ENCODE peak calls at places on chromosomes 5 and 9, in six cellular contexts. One of them, this sample, is unnamed.

GRCh38 chr5:505946-506555 is 18.2 kb downstream of the SLC9A3 start:
- DNase-seq in CD4-positive, alpha-beta memory T cell: no peak
- DNase-seq in CD4-positive, CD25-positive, alpha-beta regulatory T cell: no peak
- DNase-seq in mesenchymal stem cell: no peak
- DNase-seq in neural progenitor cell: no peak
- DNase-seq in transverse colon: peak; percentile 51
- DNase-seq in this sample: no peak

GRCh38 chr5:139287890-139288635 is 5.5 kb upstream of the MATR3 start:
- DNase-seq in mesenchymal stem cell: no peak
- DNase-seq in transverse colon: no peak
- DNase-seq in neural progenitor cell: no peak
- DNase-seq in CD4-positive, CD25-positive, alpha-beta regulatory T cell: no peak
- DNase-seq in CD4-positive, alpha-beta memory T cell: no peak
- DNase-seq in this sample: no peak

GRCh38 chr5:16502866-16503265 is 37.3 kb upstream of the ZNF622 start:
- DNase-seq in neural progenitor cell: peak; percentile 27
- DNase-seq in mesenchymal stem cell: peak; percentile 52
- DNase-seq in CD4-positive, CD25-positive, alpha-beta regulatory T cell: no peak
- DNase-seq in CD4-positive, alpha-beta memory T cell: no peak
- DNase-seq in transverse colon: no peak
- DNase-seq in this sample: no peak

GRCh38 chr9:97742545-97742944 is 45.4 kb upstream of the XPA start:
- DNase-seq in transverse colon: no peak
- DNase-seq in CD4-positive, alpha-beta memory T cell: no peak
- DNase-seq in CD4-positive, CD25-positive, alpha-beta regulatory T cell: no peak
- DNase-seq in neural progenitor cell: no peak
- DNase-seq in mesenchymal stem cell: no peak
- DNase-seq in this sample: no peak

GRCh38 chr5:144332265-144332664 is 161.6 kb downstream of the KCTD16 start:
- DNase-seq in transverse colon: no peak
- DNase-seq in CD4-positive, CD25-positive, alpha-beta regulatory T cell: no peak
- DNase-seq in neural progenitor cell: peak; percentile 29
- DNase-seq in CD4-positive, alpha-beta memory T cell: no peak
- DNase-seq in mesenchymal stem cell: no peak
- DNase-seq in this sample: no peak

GRCh38 chr5:66230551-66230950 is 86.5 kb downstream of the SREK1 start:
- DNase-seq in mesenchymal stem cell: peak; percentile 62
- DNase-seq in CD4-positive, alpha-beta memory T cell: no peak
- DNase-seq in CD4-positive, CD25-positive, alpha-beta regulatory T cell: no peak
- DNase-seq in neural progenitor cell: no peak
- DNase-seq in transverse colon: no peak
- DNase-seq in this sample: no peak

GRCh38 chr9:73807956-73808355 is 656.3 kb downstream of the ANXA1 start:
- DNase-seq in mesenchymal stem cell: peak; percentile 41
- DNase-seq in CD4-positive, alpha-beta memory T cell: no peak
- DNase-seq in CD4-positive, CD25-positive, alpha-beta regulatory T cell: no peak
- DNase-seq in neural progenitor cell: no peak
- DNase-seq in transverse colon: no peak
- DNase-seq in this sample: no peak

GRCh38 chr5:134029156-134029555 is 24.4 kb upstream of the VDAC1 start:
- DNase-seq in neural progenitor cell: no peak
- DNase-seq in mesenchymal stem cell: peak; percentile 84
- DNase-seq in CD4-positive, alpha-beta memory T cell: no peak
- DNase-seq in transverse colon: no peak
- DNase-seq in CD4-positive, CD25-positive, alpha-beta regulatory T cell: no peak
- DNase-seq in this sample: no peak

GRCh38 chr9:69136185-69136584 is 37.9 kb upstream of the TJP2 start:
- DNase-seq in transverse colon: no peak
- DNase-seq in CD4-positive, CD25-positive, alpha-beta regulatory T cell: no peak
- DNase-seq in mesenchymal stem cell: no peak
- DNase-seq in CD4-positive, alpha-beta memory T cell: no peak
- DNase-seq in neural progenitor cell: no peak
- DNase-seq in this sample: no peak

GRCh38 chr5:35672995-35673394 is 55.3 kb downstream of the SPEF2 start:
- DNase-seq in CD4-positive, CD25-positive, alpha-beta regulatory T cell: no peak
- DNase-seq in neural progenitor cell: no peak
- DNase-seq in mesenchymal stem cell: peak; percentile 49
- DNase-seq in transverse colon: no peak
- DNase-seq in CD4-positive, alpha-beta memory T cell: peak; percentile 32
- DNase-seq in this sample: no peak

GRCh38 chr9:111839387-111839786 is 44.6 kb upstream of the SHOC1 start:
- DNase-seq in CD4-positive, alpha-beta memory T cell: no peak
- DNase-seq in mesenchymal stem cell: peak; percentile 64
- DNase-seq in transverse colon: no peak
- DNase-seq in neural progenitor cell: no peak
- DNase-seq in CD4-positive, CD25-positive, alpha-beta regulatory T cell: no peak
- DNase-seq in this sample: no peak

GRCh38 chr5:74148321-74148720 is 492.2 kb downstream of the ENC1 start:
- DNase-seq in CD4-positive, CD25-positive, alpha-beta regulatory T cell: no peak
- DNase-seq in mesenchymal stem cell: no peak
- DNase-seq in CD4-positive, alpha-beta memory T cell: no peak
- DNase-seq in neural progenitor cell: no peak
- DNase-seq in transverse colon: no peak
- DNase-seq in this sample: no peak

GRCh38 chr9:118533101-118533500 is 828.9 kb downstream of the TLR4 start:
- DNase-seq in neural progenitor cell: no peak
- DNase-seq in transverse colon: no peak
- DNase-seq in mesenchymal stem cell: peak; percentile 17
- DNase-seq in CD4-positive, CD25-positive, alpha-beta regulatory T cell: no peak
- DNase-seq in CD4-positive, alpha-beta memory T cell: no peak
- DNase-seq in this sample: no peak

GRCh38 chr5:127754259-127754658 is 51.1 kb downstream of the CCDC192 start:
- DNase-seq in CD4-positive, alpha-beta memory T cell: no peak
- DNase-seq in mesenchymal stem cell: peak; percentile 31
- DNase-seq in neural progenitor cell: no peak
- DNase-seq in CD4-positive, CD25-positive, alpha-beta regulatory T cell: no peak
- DNase-seq in transverse colon: no peak
- DNase-seq in this sample: no peak

GRCh38 chr5:7000316-7000715 is 287.1 kb downstream of the TENT4A start:
- DNase-seq in CD4-positive, alpha-beta memory T cell: no peak
- DNase-seq in transverse colon: no peak
- DNase-seq in CD4-positive, CD25-positive, alpha-beta regulatory T cell: no peak
- DNase-seq in mesenchymal stem cell: no peak
- DNase-seq in neural progenitor cell: no peak
- DNase-seq in this sample: no peak

GRCh38 chr5:96657068-96657467 is 5.1 kb upstream of the CAST start:
- DNase-seq in transverse colon: peak; percentile 56
- DNase-seq in neural progenitor cell: no peak
- DNase-seq in CD4-positive, CD25-positive, alpha-beta regulatory T cell: peak; percentile 15
- DNase-seq in CD4-positive, alpha-beta memory T cell: peak; percentile 46
- DNase-seq in mesenchymal stem cell: peak; percentile 92
- DNase-seq in this sample: peak; percentile 18

GRCh38 chr9:2727966-2728613 is 10.8 kb downstream of the KCNV2 start:
- DNase-seq in mesenchymal stem cell: peak; percentile 80
- DNase-seq in CD4-positive, alpha-beta memory T cell: no peak
- DNase-seq in neural progenitor cell: peak; percentile 43
- DNase-seq in CD4-positive, CD25-positive, alpha-beta regulatory T cell: no peak
- DNase-seq in transverse colon: no peak
- DNase-seq in this sample: no peak

GRCh38 chr5:40594811-40595210 is 84.9 kb upstream of the PTGER4 start:
- DNase-seq in neural progenitor cell: no peak
- DNase-seq in CD4-positive, CD25-positive, alpha-beta regulatory T cell: no peak
- DNase-seq in transverse colon: no peak
- DNase-seq in CD4-positive, alpha-beta memory T cell: no peak
- DNase-seq in mesenchymal stem cell: no peak
- DNase-seq in this sample: no peak

GRCh38 chr9:73132034-73132776 is 19.5 kb upstream of the ANXA1 start:
- DNase-seq in neural progenitor cell: peak; percentile 60
- DNase-seq in CD4-positive, CD25-positive, alpha-beta regulatory T cell: peak; percentile 43
- DNase-seq in CD4-positive, alpha-beta memory T cell: peak; percentile 84
- DNase-seq in transverse colon: peak; percentile 65
- DNase-seq in mesenchymal stem cell: peak; percentile 95
- DNase-seq in this sample: peak; percentile 84

GRCh38 chr9:83219154-83219923 is 156.4 kb upstream of the RASEF start:
- DNase-seq in CD4-positive, alpha-beta memory T cell: no peak
- DNase-seq in transverse colon: peak; percentile 73
- DNase-seq in CD4-positive, CD25-positive, alpha-beta regulatory T cell: no peak
- DNase-seq in mesenchymal stem cell: peak; percentile 87
- DNase-seq in neural progenitor cell: peak; percentile 88
- DNase-seq in this sample: no peak

GRCh38 chr5:53397845-53398244 is 82.6 kb upstream of the FST start:
- DNase-seq in mesenchymal stem cell: peak; percentile 85
- DNase-seq in CD4-positive, CD25-positive, alpha-beta regulatory T cell: no peak
- DNase-seq in transverse colon: no peak
- DNase-seq in CD4-positive, alpha-beta memory T cell: no peak
- DNase-seq in neural progenitor cell: no peak
- DNase-seq in this sample: no peak

GRCh38 chr5:123929055-123929474 is 417.1 kb downstream of the CSNK1G3 start:
- DNase-seq in transverse colon: no peak
- DNase-seq in mesenchymal stem cell: no peak
- DNase-seq in CD4-positive, alpha-beta memory T cell: no peak
- DNase-seq in neural progenitor cell: no peak
- DNase-seq in CD4-positive, CD25-positive, alpha-beta regulatory T cell: no peak
- DNase-seq in this sample: no peak

GRCh38 chr9:98902925-98903324 is 40.8 kb upstream of the COL15A1 start:
- DNase-seq in CD4-positive, CD25-positive, alpha-beta regulatory T cell: no peak
- DNase-seq in neural progenitor cell: no peak
- DNase-seq in mesenchymal stem cell: no peak
- DNase-seq in CD4-positive, alpha-beta memory T cell: no peak
- DNase-seq in transverse colon: no peak
- DNase-seq in this sample: no peak

GRCh38 chr5:150130493-150130922 is 25.1 kb downstream of the PDGFRB start:
- DNase-seq in CD4-positive, CD25-positive, alpha-beta regulatory T cell: no peak
- DNase-seq in mesenchymal stem cell: no peak
- DNase-seq in transverse colon: no peak
- DNase-seq in CD4-positive, alpha-beta memory T cell: no peak
- DNase-seq in neural progenitor cell: peak; percentile 70
- DNase-seq in this sample: no peak

GRCh38 chr5:150412319-150413175 is at the start of gene CD74:
- DNase-seq in CD4-positive, alpha-beta memory T cell: peak; percentile 92
- DNase-seq in mesenchymal stem cell: peak; percentile 42
- DNase-seq in CD4-positive, CD25-positive, alpha-beta regulatory T cell: peak; percentile 92
- DNase-seq in neural progenitor cell: peak; percentile 67
- DNase-seq in transverse colon: peak; percentile 92
- DNase-seq in this sample: peak; percentile 89

DNA sequence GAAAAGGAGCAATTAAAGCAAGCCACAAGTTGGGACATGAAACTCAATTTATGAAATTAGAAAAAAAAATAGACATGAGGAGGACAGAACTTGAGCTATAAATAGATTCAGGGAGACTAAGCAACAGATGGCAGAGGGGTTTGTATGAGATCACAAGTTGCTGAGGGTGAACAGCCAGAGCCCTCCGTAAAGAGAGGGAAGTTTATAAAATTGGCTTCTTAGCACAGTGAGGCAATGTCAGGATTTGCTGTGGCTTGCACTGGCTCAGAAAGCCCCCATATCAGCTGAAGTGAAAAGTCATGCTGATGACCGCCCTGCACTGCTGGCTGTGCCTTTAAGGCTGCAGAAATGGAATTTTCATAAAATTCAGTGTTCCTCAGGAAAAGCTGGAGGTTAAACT is 443.4 kb upstream of the CD180 start:
- DNase-seq in transverse colon: no peak
- DNase-seq in mesenchymal stem cell: peak; percentile 46
- DNase-seq in neural progenitor cell: no peak
- DNase-seq in CD4-positive, alpha-beta memory T cell: no peak
- DNase-seq in CD4-positive, CD25-positive, alpha-beta regulatory T cell: no peak
- DNase-seq in this sample: no peak
- H3K27ac ChIP-seq in transverse colon: peak overlapping the region; percentile 10
- H3K27ac ChIP-seq in mesenchymal stem cell: no peak overlapping the region
- H3K27ac ChIP-seq in neural progenitor cell: no peak overlapping the region
- H3K27ac ChIP-seq in CD4-positive, alpha-beta memory T cell: no peak overlapping the region
- H3K27ac ChIP-seq in CD4-positive, CD25-positive, alpha-beta regulatory T cell: no peak overlapping the region
- H3K27ac ChIP-seq in this sample: no peak overlapping the region

GRCh38 chr9:110106698-110107097 is 101.3 kb downstream of the C9orf152 start:
- DNase-seq in neural progenitor cell: peak; percentile 62
- DNase-seq in transverse colon: no peak
- DNase-seq in CD4-positive, CD25-positive, alpha-beta regulatory T cell: no peak
- DNase-seq in mesenchymal stem cell: no peak
- DNase-seq in CD4-positive, alpha-beta memory T cell: no peak
- DNase-seq in this sample: no peak

GRCh38 chr9:110101531-110102161 is 106.3 kb downstream of the C9orf152 start:
- DNase-seq in mesenchymal stem cell: peak; percentile 75
- DNase-seq in neural progenitor cell: no peak
- DNase-seq in CD4-positive, CD25-positive, alpha-beta regulatory T cell: no peak
- DNase-seq in transverse colon: peak; percentile 62
- DNase-seq in CD4-positive, alpha-beta memory T cell: no peak
- DNase-seq in this sample: no peak

GRCh38 chr9:110104201-110104845 is 103.6 kb downstream of the C9orf152 start:
- DNase-seq in transverse colon: no peak
- DNase-seq in neural progenitor cell: no peak
- DNase-seq in mesenchymal stem cell: peak; percentile 70
- DNase-seq in CD4-positive, CD25-positive, alpha-beta regulatory T cell: no peak
- DNase-seq in CD4-positive, alpha-beta memory T cell: no peak
- DNase-seq in this sample: no peak

GRCh38 chr9:110105107-110105506 is 102.9 kb downstream of the C9orf152 start:
- DNase-seq in mesenchymal stem cell: peak; percentile 94
- DNase-seq in CD4-positive, alpha-beta memory T cell: no peak
- DNase-seq in transverse colon: no peak
- DNase-seq in CD4-positive, CD25-positive, alpha-beta regulatory T cell: no peak
- DNase-seq in neural progenitor cell: no peak
- DNase-seq in this sample: no peak

DNA sequence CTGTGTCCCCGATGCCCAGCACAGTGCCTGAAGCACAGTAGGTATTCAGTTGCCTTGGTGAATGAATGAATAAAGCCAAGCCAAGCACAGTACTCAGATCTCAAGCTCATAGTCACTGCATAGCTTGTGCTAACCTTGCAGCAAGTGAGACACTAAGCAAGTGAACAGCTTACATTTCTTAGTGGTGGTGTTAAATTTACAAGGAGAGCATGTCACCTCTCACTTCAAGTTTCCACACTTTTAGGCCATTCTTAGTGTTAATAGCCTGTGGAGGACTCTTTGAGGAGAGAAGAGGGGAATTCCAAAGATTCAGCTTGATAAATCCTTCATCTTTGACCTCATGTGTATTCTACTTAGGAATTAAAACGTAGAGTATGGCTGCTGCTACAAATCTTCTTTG is 104.7 kb downstream of the C9orf152 start:
- DNase-seq in neural progenitor cell: no peak
- DNase-seq in CD4-positive, alpha-beta memory T cell: no peak
- DNase-seq in CD4-positive, CD25-positive, alpha-beta regulatory T cell: no peak
- DNase-seq in transverse colon: no peak
- DNase-seq in mesenchymal stem cell: peak; percentile 58
- DNase-seq in this sample: no peak
- H3K4me1 ChIP-seq in neural progenitor cell: peaks cover 49% of the 10 kb centered on the region
- H3K4me1 ChIP-seq in CD4-positive, alpha-beta memory T cell: no peaks in the 10 kb centered on the region
- H3K4me1 ChIP-seq in CD4-positive, CD25-positive, alpha-beta regulatory T cell: no peaks in the 10 kb centered on the region
- H3K4me1 ChIP-seq in transverse colon: peaks cover 33% of the 10 kb centered on the region
- H3K4me1 ChIP-seq in mesenchymal stem cell: peaks cover 9% of the 10 kb centered on the region
- H3K4me1 ChIP-seq in this sample: no peaks in the 10 kb centered on the region

GRCh38 chr9:93491593-93492232 is 38.3 kb upstream of the FAM120AOS start:
- DNase-seq in transverse colon: no peak
- DNase-seq in mesenchymal stem cell: no peak
- DNase-seq in neural progenitor cell: no peak
- DNase-seq in CD4-positive, CD25-positive, alpha-beta regulatory T cell: no peak
- DNase-seq in CD4-positive, alpha-beta memory T cell: no peak
- DNase-seq in this sample: no peak
- H3K27me3 ChIP-seq in transverse colon: no peaks in the 10 kb centered on the region
- H3K27me3 ChIP-seq in mesenchymal stem cell: no peaks in the 10 kb centered on the region
- H3K27me3 ChIP-seq in neural progenitor cell: no peaks in the 10 kb centered on the region
- H3K27me3 ChIP-seq in CD4-positive, CD25-positive, alpha-beta regulatory T cell: no peaks in the 10 kb centered on the region
- H3K27me3 ChIP-seq in CD4-positive, alpha-beta memory T cell: no peaks in the 10 kb centered on the region
- H3K27me3 ChIP-seq in this sample: no peaks in the 10 kb centered on the region

DNA sequence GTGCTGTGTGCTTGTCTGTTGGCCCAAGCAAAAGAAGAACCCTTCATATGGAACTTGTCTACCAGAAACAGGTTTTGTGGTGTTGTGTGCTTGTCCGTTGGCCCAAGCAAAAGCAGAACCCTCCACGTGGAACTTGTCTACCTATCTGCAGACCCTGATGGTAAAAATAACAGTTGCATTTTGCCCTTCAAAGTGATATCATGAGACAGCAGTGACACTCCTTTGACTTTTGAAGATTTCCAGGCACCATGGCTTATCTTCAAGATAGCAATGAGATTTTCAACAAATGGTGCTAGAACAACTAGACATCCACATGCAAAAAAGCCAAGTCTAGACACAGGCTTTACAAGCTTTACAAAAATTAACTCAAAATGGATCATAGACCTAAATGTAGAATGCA is 16.9 kb downstream of the MACROH2A1 start:
- DNase-seq in CD4-positive, alpha-beta memory T cell: no peak
- DNase-seq in CD4-positive, CD25-positive, alpha-beta regulatory T cell: no peak
- DNase-seq in neural progenitor cell: no peak
- DNase-seq in transverse colon: no peak
- DNase-seq in mesenchymal stem cell: no peak
- DNase-seq in this sample: no peak
- H3K27ac ChIP-seq in CD4-positive, alpha-beta memory T cell: no peak overlapping the region
- H3K27ac ChIP-seq in CD4-positive, CD25-positive, alpha-beta regulatory T cell: no peak overlapping the region
- H3K27ac ChIP-seq in neural progenitor cell: no peak overlapping the region
- H3K27ac ChIP-seq in transverse colon: no peak overlapping the region
- H3K27ac ChIP-seq in mesenchymal stem cell: no peak overlapping the region
- H3K27ac ChIP-seq in this sample: no peak overlapping the region

This sample was measured in CD8-positive, alpha-beta memory T cell.